ENCODE peak calls at places on chromosomes 13 and 19, in six cellular contexts. One of them, this sample, is unnamed.
A peak's percentile ranks its signal among the peaks of the same experiment; 100 is the strongest.

GRCh38 chr19:2524840-2525723 is 49.2 kb downstream of the GADD45B start:
- DNase-seq in AG04449: no peak
- DNase-seq in fibroblast of villous mesenchyme: peak; percentile 57
- DNase-seq in choroid plexus epithelial cell: peak; percentile 60
- DNase-seq in colonic mucosa: no peak
- DNase-seq in AG09309: no peak
- DNase-seq in this sample: no peak

GRCh38 chr13:67013709-67014108 is 216.4 kb downstream of the PCDH9 start:
- DNase-seq in fibroblast of villous mesenchyme: no peak
- DNase-seq in AG04449: no peak
- DNase-seq in colonic mucosa: no peak
- DNase-seq in choroid plexus epithelial cell: no peak
- DNase-seq in AG09309: no peak
- DNase-seq in this sample: no peak

GRCh38 chr19:45385392-45386221 is 15.2 kb upstream of the ERCC2 start:
- DNase-seq in AG04449: no peak
- DNase-seq in colonic mucosa: no peak
- DNase-seq in choroid plexus epithelial cell: no peak
- DNase-seq in AG09309: no peak
- DNase-seq in fibroblast of villous mesenchyme: no peak
- DNase-seq in this sample: no peak

GRCh38 chr13:77143325-77143907 is 116.5 kb upstream of the FBXL3 start:
- DNase-seq in colonic mucosa: no peak
- DNase-seq in AG09309: no peak
- DNase-seq in AG04449: peak; percentile 2
- DNase-seq in choroid plexus epithelial cell: peak; percentile 82
- DNase-seq in fibroblast of villous mesenchyme: peak; percentile 50
- DNase-seq in this sample: no peak

GRCh38 chr13:110546933-110547332 is 14.6 kb downstream of the RAB20 start:
- DNase-seq in colonic mucosa: peak; percentile 91
- DNase-seq in AG09309: peak; percentile 77
- DNase-seq in fibroblast of villous mesenchyme: peak; percentile 86
- DNase-seq in choroid plexus epithelial cell: peak; percentile 95
- DNase-seq in AG04449: peak; percentile 73
- DNase-seq in this sample: peak; percentile 19

GRCh38 chr13:43307921-43308433 is 284.6 kb downstream of the DNAJC15 start:
- DNase-seq in colonic mucosa: peak; percentile 67
- DNase-seq in choroid plexus epithelial cell: peak; percentile 95
- DNase-seq in AG04449: no peak
- DNase-seq in fibroblast of villous mesenchyme: peak; percentile 97
- DNase-seq in AG09309: peak; percentile 59
- DNase-seq in this sample: peak; percentile 63

GRCh38 chr19:1591421-1592022 is 1.1 kb downstream of the MBD3 start:
- DNase-seq in fibroblast of villous mesenchyme: peak; percentile 12
- DNase-seq in colonic mucosa: no peak
- DNase-seq in AG09309: no peak
- DNase-seq in AG04449: no peak
- DNase-seq in choroid plexus epithelial cell: no peak
- DNase-seq in this sample: no peak

GRCh38 chr13:80340643-80341097 is 256 bp downstream of the SPRY2 start:
- DNase-seq in colonic mucosa: no peak
- DNase-seq in AG04449: no peak
- DNase-seq in AG09309: no peak
- DNase-seq in choroid plexus epithelial cell: peak; percentile 79
- DNase-seq in fibroblast of villous mesenchyme: peak; percentile 72
- DNase-seq in this sample: no peak

GRCh38 chr19:1700733-1701663 is 48.6 kb upstream of the TCF3 start:
- DNase-seq in fibroblast of villous mesenchyme: no peak
- DNase-seq in colonic mucosa: no peak
- DNase-seq in AG04449: no peak
- DNase-seq in AG09309: no peak
- DNase-seq in choroid plexus epithelial cell: no peak
- DNase-seq in this sample: no peak

GRCh38 chr13:26656919-26657318 is 99.4 kb downstream of the WASF3 start:
- DNase-seq in fibroblast of villous mesenchyme: peak; percentile 47
- DNase-seq in AG04449: peak; percentile 51
- DNase-seq in AG09309: peak; percentile 13
- DNase-seq in colonic mucosa: no peak
- DNase-seq in choroid plexus epithelial cell: peak; percentile 70
- DNase-seq in this sample: no peak

GRCh38 chr13:32116210-32116609 is 84.6 kb downstream of the FRY start:
- DNase-seq in colonic mucosa: no peak
- DNase-seq in choroid plexus epithelial cell: peak; percentile 32
- DNase-seq in AG09309: no peak
- DNase-seq in fibroblast of villous mesenchyme: peak; percentile 33
- DNase-seq in AG04449: no peak
- DNase-seq in this sample: no peak

GRCh38 chr19:43765109-43765876 is 10.5 kb upstream of the SMG9 start:
- DNase-seq in AG09309: peak; percentile 90
- DNase-seq in fibroblast of villous mesenchyme: peak; percentile 80
- DNase-seq in AG04449: peak; percentile 87
- DNase-seq in choroid plexus epithelial cell: peak; percentile 92
- DNase-seq in colonic mucosa: peak; percentile 72
- DNase-seq in this sample: peak; percentile 92

GRCh38 chr13:111658150-111659100 is 338.0 kb downstream of the TEX29 start:
- DNase-seq in AG04449: no peak
- DNase-seq in AG09309: no peak
- DNase-seq in colonic mucosa: no peak
- DNase-seq in fibroblast of villous mesenchyme: no peak
- DNase-seq in choroid plexus epithelial cell: no peak
- DNase-seq in this sample: no peak

GRCh38 chr13:84230568-84230967 is 348.3 kb upstream of the SLITRK1 start:
- DNase-seq in AG04449: no peak
- DNase-seq in fibroblast of villous mesenchyme: no peak
- DNase-seq in colonic mucosa: no peak
- DNase-seq in choroid plexus epithelial cell: no peak
- DNase-seq in AG09309: no peak
- DNase-seq in this sample: no peak

GRCh38 chr13:61728468-61728867 is 312.8 kb upstream of the PCDH20 start:
- DNase-seq in fibroblast of villous mesenchyme: peak; percentile 3
- DNase-seq in AG04449: no peak
- DNase-seq in AG09309: no peak
- DNase-seq in colonic mucosa: no peak
- DNase-seq in choroid plexus epithelial cell: peak; percentile 30
- DNase-seq in this sample: no peak

GRCh38 chr19:13644648-13645047 is 119.7 kb upstream of the MRI1 start:
- DNase-seq in AG09309: no peak
- DNase-seq in fibroblast of villous mesenchyme: no peak
- DNase-seq in AG04449: no peak
- DNase-seq in colonic mucosa: no peak
- DNase-seq in choroid plexus epithelial cell: no peak
- DNase-seq in this sample: no peak

GRCh38 chr19:48624791-48625723 is 5.8 kb downstream of the SPHK2 start:
- DNase-seq in AG09309: no peak
- DNase-seq in colonic mucosa: peak; percentile 79
- DNase-seq in fibroblast of villous mesenchyme: no peak
- DNase-seq in choroid plexus epithelial cell: no peak
- DNase-seq in AG04449: no peak
- DNase-seq in this sample: no peak

GRCh38 chr13:50991624-50992610 is 82.3 kb downstream of the RNASEH2B start:
- DNase-seq in choroid plexus epithelial cell: no peak
- DNase-seq in AG09309: no peak
- DNase-seq in colonic mucosa: no peak
- DNase-seq in fibroblast of villous mesenchyme: no peak
- DNase-seq in AG04449: no peak
- DNase-seq in this sample: no peak

GRCh38 chr13:98468352-98468751 is 108.6 kb downstream of the STK24 start:
- DNase-seq in AG04449: no peak
- DNase-seq in AG09309: no peak
- DNase-seq in fibroblast of villous mesenchyme: no peak
- DNase-seq in choroid plexus epithelial cell: no peak
- DNase-seq in colonic mucosa: no peak
- DNase-seq in this sample: no peak

GRCh38 chr19:28864024-28864503 is 348.9 kb downstream of the UQCRFS1 start:
- DNase-seq in AG04449: no peak
- DNase-seq in choroid plexus epithelial cell: no peak
- DNase-seq in colonic mucosa: no peak
- DNase-seq in AG09309: no peak
- DNase-seq in fibroblast of villous mesenchyme: no peak
- DNase-seq in this sample: no peak

GRCh38 chr13:30196025-30196424 is 111.3 kb downstream of the KATNAL1 start:
- DNase-seq in colonic mucosa: no peak
- DNase-seq in choroid plexus epithelial cell: peak; percentile 83
- DNase-seq in AG04449: no peak
- DNase-seq in fibroblast of villous mesenchyme: no peak
- DNase-seq in AG09309: no peak
- DNase-seq in this sample: no peak

GRCh38 chr13:22135446-22135845 is 464.6 kb downstream of the FGF9 start:
- DNase-seq in colonic mucosa: no peak
- DNase-seq in AG04449: no peak
- DNase-seq in choroid plexus epithelial cell: no peak
- DNase-seq in AG09309: no peak
- DNase-seq in fibroblast of villous mesenchyme: no peak
- DNase-seq in this sample: no peak

GRCh38 chr19:44532819-44533218 is 3.3 kb upstream of the CEACAM20 start:
- DNase-seq in colonic mucosa: no peak
- DNase-seq in fibroblast of villous mesenchyme: no peak
- DNase-seq in AG04449: no peak
- DNase-seq in choroid plexus epithelial cell: no peak
- DNase-seq in AG09309: no peak
- DNase-seq in this sample: no peak

GRCh38 chr13:106232680-106233079 is 302.8 kb downstream of the EFNB2 start:
- DNase-seq in AG09309: no peak
- DNase-seq in colonic mucosa: no peak
- DNase-seq in AG04449: no peak
- DNase-seq in fibroblast of villous mesenchyme: no peak
- DNase-seq in choroid plexus epithelial cell: no peak
- DNase-seq in this sample: no peak

GRCh38 chr13:37118002-37118401 is 12.5 kb upstream of the CSNK1A1L start:
- DNase-seq in fibroblast of villous mesenchyme: no peak
- DNase-seq in AG09309: no peak
- DNase-seq in colonic mucosa: no peak
- DNase-seq in choroid plexus epithelial cell: no peak
- DNase-seq in AG04449: no peak
- DNase-seq in this sample: no peak

GRCh38 chr19:3589439-3589838 is 4.2 kb downstream of the GIPC3 start:
- DNase-seq in choroid plexus epithelial cell: no peak
- DNase-seq in AG09309: no peak
- DNase-seq in colonic mucosa: no peak
- DNase-seq in AG04449: no peak
- DNase-seq in fibroblast of villous mesenchyme: no peak
- DNase-seq in this sample: no peak

GRCh38 chr19:3586707-3587346 is 1.5 kb downstream of the GIPC3 start:
- DNase-seq in AG09309: no peak
- DNase-seq in AG04449: no peak
- DNase-seq in colonic mucosa: no peak
- DNase-seq in fibroblast of villous mesenchyme: no peak
- DNase-seq in choroid plexus epithelial cell: no peak
- DNase-seq in this sample: no peak

GRCh38 chr19:3589949-3590348 is 4.7 kb downstream of the GIPC3 start:
- DNase-seq in AG04449: no peak
- DNase-seq in fibroblast of villous mesenchyme: no peak
- DNase-seq in AG09309: no peak
- DNase-seq in colonic mucosa: no peak
- DNase-seq in choroid plexus epithelial cell: no peak
- DNase-seq in this sample: no peak

GRCh38 chr19:3585301-3586123 is at the start of gene GIPC3:
- DNase-seq in colonic mucosa: no peak
- DNase-seq in choroid plexus epithelial cell: no peak
- DNase-seq in AG04449: no peak
- DNase-seq in fibroblast of villous mesenchyme: no peak
- DNase-seq in AG09309: no peak
- DNase-seq in this sample: no peak

DNA sequence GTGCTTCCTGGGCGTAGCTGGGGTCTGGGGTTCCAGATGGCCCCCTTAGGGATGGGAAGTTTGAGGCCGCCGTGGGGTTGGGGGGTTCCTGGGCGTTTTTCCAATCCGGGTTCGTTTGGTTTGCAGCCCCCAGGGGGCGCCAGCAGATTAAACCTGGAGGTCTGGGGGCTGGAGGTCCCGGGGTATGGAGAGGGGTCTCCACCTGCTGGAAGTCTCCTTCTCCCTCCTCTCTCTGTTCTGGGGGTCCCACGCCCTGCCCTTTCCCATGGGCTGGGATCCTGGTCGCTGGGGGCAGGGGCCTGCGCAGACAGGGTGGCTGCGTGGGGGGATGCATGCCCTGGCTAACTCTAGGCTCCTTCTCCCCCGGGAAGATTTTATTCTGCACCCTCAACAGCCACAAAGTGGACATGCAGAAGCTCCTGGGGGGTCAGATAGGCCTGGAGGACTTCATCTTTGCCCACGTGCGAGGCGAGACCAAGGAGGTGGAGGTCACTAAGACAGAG is 897 bp downstream of the GIPC3 start:
- DNase-seq in choroid plexus epithelial cell: no peak
- DNase-seq in AG09309: no peak
- DNase-seq in fibroblast of villous mesenchyme: no peak
- DNase-seq in AG04449: no peak
- DNase-seq in colonic mucosa: no peak
- DNase-seq in this sample: no peak
- TF ChIP-seq CTCF in choroid plexus epithelial cell: peak; percentile 72
- TF ChIP-seq CTCF in AG09309: peak; percentile 41
- TF ChIP-seq CTCF in fibroblast of villous mesenchyme: peak; percentile 63
- TF ChIP-seq CTCF in AG04449: peak; percentile 27
- TF ChIP-seq CTCF in colonic mucosa: no peak
- TF ChIP-seq CTCF in this sample: peak; percentile 55

GRCh38 chr19:3606690-3607289 is at the start of gene TBXA2R:
- DNase-seq in AG09309: no peak
- DNase-seq in fibroblast of villous mesenchyme: peak; percentile 56
- DNase-seq in AG04449: no peak
- DNase-seq in choroid plexus epithelial cell: peak; percentile 58
- DNase-seq in colonic mucosa: peak; percentile 80
- DNase-seq in this sample: no peak
- H3K4me3 ChIP-seq in AG09309: peak within 1 kb of the TSS; percentile 44
- H3K4me3 ChIP-seq in fibroblast of villous mesenchyme: peak within 1 kb of the TSS; percentile 64
- H3K4me3 ChIP-seq in AG04449: peak within 1 kb of the TSS; percentile 72
- H3K4me3 ChIP-seq in choroid plexus epithelial cell: peak within 1 kb of the TSS; percentile 68
- H3K4me3 ChIP-seq in colonic mucosa: peak within 1 kb of the TSS; percentile 29
- H3K4me3 ChIP-seq in this sample: peak within 1 kb of the TSS; percentile 68

GRCh38 chr19:36214388-36215275 is at the start of the genes ZNF146 and ZNF565:
- DNase-seq in AG04449: peak; percentile 88
- DNase-seq in colonic mucosa: peak; percentile 97
- DNase-seq in choroid plexus epithelial cell: peak; percentile 99
- DNase-seq in fibroblast of villous mesenchyme: peak; percentile 99
- DNase-seq in AG09309: peak; percentile 95
- DNase-seq in this sample: peak; percentile 93
- TF ChIP-seq CTCF in AG04449: peak; percentile 0
- TF ChIP-seq CTCF in colonic mucosa: no peak
- TF ChIP-seq CTCF in choroid plexus epithelial cell: no peak
- TF ChIP-seq CTCF in fibroblast of villous mesenchyme: no peak
- TF ChIP-seq CTCF in AG09309: no peak
- TF ChIP-seq CTCF in this sample: no peak

DNA sequence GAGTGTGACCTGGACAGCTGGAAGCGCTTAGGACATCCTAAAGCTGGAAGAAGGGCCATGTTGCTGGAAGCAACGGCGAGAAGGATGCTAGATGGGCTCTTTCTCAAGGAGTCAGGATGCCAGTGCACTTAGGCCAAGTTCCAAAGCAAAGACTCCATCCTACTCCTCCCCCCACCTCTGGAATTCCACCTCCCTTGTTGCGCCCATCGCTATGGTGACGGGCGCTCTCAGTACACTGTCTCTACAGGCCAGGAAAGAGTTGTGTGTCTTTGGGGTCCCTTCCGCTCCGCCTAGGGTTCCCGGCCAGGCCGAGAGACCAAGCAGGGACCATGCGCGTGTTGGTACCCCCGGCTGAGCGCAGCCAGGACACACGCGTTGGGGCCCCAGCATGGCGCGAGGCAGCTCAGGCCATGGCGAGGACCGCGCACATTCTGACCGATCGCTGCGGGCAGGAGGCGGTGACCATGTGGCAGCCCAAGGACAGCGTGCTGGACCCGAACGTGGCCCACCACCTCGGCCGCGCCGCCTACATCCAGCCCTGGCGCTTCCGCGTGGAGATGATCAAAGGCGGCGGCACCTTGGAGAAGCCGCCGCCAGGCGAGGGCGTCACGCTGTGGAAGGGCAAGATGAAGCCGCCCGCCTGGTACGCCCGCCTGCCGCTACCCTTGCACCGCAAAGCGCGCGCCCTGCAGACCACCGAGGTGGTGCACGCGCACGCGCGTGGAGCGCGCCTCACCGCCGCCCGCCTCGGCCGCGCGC is 31.0 kb upstream of the SLC1A6 start:
- DNase-seq in colonic mucosa: no peak
- DNase-seq in choroid plexus epithelial cell: no peak
- DNase-seq in AG04449: no peak
- DNase-seq in fibroblast of villous mesenchyme: no peak
- DNase-seq in AG09309: no peak
- DNase-seq in this sample: no peak
- H3K4me3 ChIP-seq in colonic mucosa: no peak overlapping the region
- H3K4me3 ChIP-seq in choroid plexus epithelial cell: no peak overlapping the region
- H3K4me3 ChIP-seq in AG04449: no peak overlapping the region
- H3K4me3 ChIP-seq in fibroblast of villous mesenchyme: no peak overlapping the region
- H3K4me3 ChIP-seq in AG09309: no peak overlapping the region
- H3K4me3 ChIP-seq in this sample: no peak overlapping the region